ENCODE peak calls at places on chromosomes 6 and 20, in nine cellular contexts. R is IMR-90, J is A549, E is GM23338, N is fibroblast of lung, D is GM23248, F is neuronal stem cell, S is MM.1S, W is H1. K is an unnamed sample.

GRCh38 chr6:43891072-43891870 is 121.3 kb downstream of the VEGFA start:
- DNase-seq in E (peak; percentile 70), D (no peak), N (no peak), J (no peak), S (no peak), W (peak; percentile 57), R (no peak), F (no peak), K (peak; percentile 26)

GRCh38 chr6:159494633-159495023 is 198.4 kb downstream of the SOD2 start:
- DNase-seq in N (no peak), D (no peak), J (no peak), W (no peak), S (no peak), R (no peak), F (no peak), E (no peak), K (no peak)

GRCh38 chr6:119052985-119053384 is 25.5 kb downstream of the FAM184A start:
- DNase-seq in R (no peak), D (no peak), S (no peak), F (no peak), W (no peak), E (no peak), N (no peak), J (no peak), K (no peak)

GRCh38 chr6:142740449-142740848 is 204.5 kb downstream of the HIVEP2 start:
- DNase-seq in S (no peak), E (no peak), W (no peak), F (no peak), N (peak; percentile 44), J (no peak), R (no peak), D (peak; percentile 56), K (no peak)

GRCh38 chr6:159126590-159126989 is 42.6 kb upstream of the FNDC1 start:
- DNase-seq in E (no peak), D (peak; percentile 24), J (no peak), S (no peak), W (no peak), R (no peak), F (no peak), N (no peak), K (no peak)

GRCh38 chr6:108650781-108651180 is 90.1 kb downstream of the FOXO3 start:
- DNase-seq in D (peak; percentile 87), N (peak; percentile 80), E (no peak), S (peak; percentile 84), R (peak; percentile 62), F (no peak), W (no peak), J (no peak), K (no peak)

GRCh38 chr20:45860573-45861011 is 3.2 kb downstream of the ZSWIM3 start:
- DNase-seq in D (no peak), E (no peak), J (peak; percentile 47), F (no peak), R (peak; percentile 50), S (no peak), N (peak; percentile 45), W (no peak), K (no peak)

GRCh38 chr6:37653933-37654565 is 43.6 kb downstream of the MDGA1 start:
- DNase-seq in F (no peak), S (peak; percentile 65), E (peak; percentile 79), J (peak; percentile 67), N (no peak), D (peak; percentile 33), R (peak; percentile 34), W (peak; percentile 81), K (no peak)

GRCh38 chr20:14896569-14896968 is 559.2 kb upstream of the FLRT3 start:
- DNase-seq in R (no peak), E (no peak), W (no peak), S (no peak), D (no peak), J (no peak), N (no peak), F (no peak), K (no peak)

GRCh38 chr20:9025643-9026042 is 43.2 kb upstream of the PLCB4 start:
- DNase-seq in W (no peak), R (peak; percentile 88), J (peak; percentile 55), E (no peak), D (peak; percentile 83), S (no peak), F (no peak), N (peak; percentile 80), K (no peak)

GRCh38 chr6:82909551-82909950 is 156.1 kb downstream of the UBE3D start:
- DNase-seq in F (no peak), W (no peak), E (no peak), R (no peak), D (peak; percentile 8), S (no peak), N (peak; percentile 28), J (no peak), K (no peak)

GRCh38 chr6:15596241-15596896 is 66.5 kb downstream of the DTNBP1 start:
- DNase-seq in R (no peak), W (no peak), E (no peak), S (no peak), N (no peak), D (no peak), F (no peak), J (no peak), K (no peak)

GRCh38 chr6:98200084-98200483 is 634.3 kb upstream of the POU3F2 start:
- DNase-seq in J (no peak), E (no peak), D (no peak), W (no peak), R (no peak), F (no peak), N (no peak), S (no peak), K (no peak)

GRCh38 chr6:47004458-47004857 is 37.7 kb downstream of the ADGRF1 start:
- DNase-seq in J (no peak), W (no peak), D (peak; percentile 30), R (no peak), S (no peak), N (peak; percentile 53), F (no peak), E (no peak), K (no peak)

GRCh38 chr6:119717942-119718341 is 368.4 kb upstream of the MAN1A1 start:
- DNase-seq in J (no peak), W (no peak), D (no peak), F (no peak), S (no peak), N (no peak), E (no peak), R (no peak), K (no peak)

GRCh38 chr20:15849131-15849685 is 724.0 kb downstream of the KIF16B start:
- DNase-seq in N (no peak), F (no peak), S (no peak), D (no peak), W (no peak), E (peak; percentile 13), R (no peak), J (no peak), K (no peak)

GRCh38 chr6:87661503-87661902 is 40.5 kb downstream of the AKIRIN2 start:
- DNase-seq in D (peak; percentile 51), F (no peak), R (peak; percentile 32), J (no peak), E (no peak), W (no peak), N (peak; percentile 10), S (no peak), K (no peak)

GRCh38 chr20:14510341-14510740 is 172.9 kb upstream of the FLRT3 start:
- DNase-seq in F (no peak), R (no peak), S (no peak), E (no peak), W (no peak), D (no peak), J (no peak), N (no peak), K (no peak)

GRCh38 chr6:33854572-33855030 is 50.8 kb upstream of the MLN start:
- DNase-seq in D (peak; percentile 42), F (no peak), N (no peak), R (no peak), E (no peak), S (no peak), J (no peak), W (no peak), K (no peak)

DNA sequence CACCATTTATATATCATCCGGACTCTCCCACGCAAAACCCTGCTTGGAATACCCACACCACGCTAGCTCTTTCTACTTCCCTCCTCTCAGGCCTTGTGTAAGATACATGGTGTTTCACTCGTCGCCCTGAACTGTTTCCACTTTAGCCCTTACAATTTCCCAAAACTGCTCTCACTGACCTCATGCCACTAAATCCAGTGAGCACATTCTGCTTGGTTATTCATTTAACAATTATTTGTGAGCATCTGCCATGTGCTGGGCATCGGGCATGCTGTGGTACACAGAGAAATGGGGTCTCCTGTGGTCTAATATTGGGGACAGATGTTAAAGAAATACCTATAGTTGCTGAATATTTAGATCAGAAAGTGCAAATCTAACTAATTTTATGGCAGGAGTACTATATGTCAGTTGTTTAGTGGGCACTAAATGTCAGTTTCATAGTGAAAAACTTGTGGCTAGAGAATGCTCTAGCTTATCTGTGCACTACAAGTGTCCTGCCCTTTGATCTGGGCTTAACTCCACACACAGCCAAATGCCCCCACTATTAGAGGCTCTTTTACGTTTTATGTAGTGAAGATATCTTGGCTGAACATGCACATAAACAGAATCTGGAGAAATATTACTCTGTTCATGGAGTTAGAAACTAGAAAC is 41.0 kb downstream of the PLEKHG1 start:
- DNase-seq in D (no peak), N (no peak), J (no peak), R (no peak), F (no peak), W (no peak), E (no peak), S (no peak), K (no peak)
- H3K4me2 ChIP-seq in D (no peak overlapping the region), N (no peak overlapping the region), J (no peak overlapping the region), R (no peak overlapping the region), F (no peak overlapping the region), W (no peak overlapping the region), E (no peak overlapping the region), S (no peak overlapping the region), K (no peak overlapping the region)

GRCh38 chr6:41676406-41676805 is 38.1 kb downstream of the MDFI start:
- DNase-seq in N (no peak), D (no peak), S (no peak), W (no peak), E (no peak), J (no peak), F (no peak), R (no peak), K (no peak)
- H3K4me2 ChIP-seq in N (no peak overlapping the region), D (no peak overlapping the region), S (no peak overlapping the region), W (no peak overlapping the region), E (no peak overlapping the region), J (no peak overlapping the region), F (no peak overlapping the region), R (no peak overlapping the region), K (no peak overlapping the region)

GRCh38 chr6:31400467-31401289 is 2.7 kb upstream of the MICA start:
- DNase-seq in N (peak; percentile 53), F (peak; percentile 30), R (peak; percentile 34), S (peak; percentile 72), E (peak; percentile 84), J (peak; percentile 44), W (peak; percentile 61), D (peak; percentile 84), K (peak; percentile 59)
- H3K4me2 ChIP-seq in N (peak overlapping the region; percentile 79), F (peak overlapping the region; percentile 87), R (peak overlapping the region; percentile 80), S (peak overlapping the region; percentile 97), E (peak overlapping the region; percentile 96), J (peak overlapping the region; percentile 93), W (peak overlapping the region; percentile 72), D (peak overlapping the region; percentile 97), K (peak overlapping the region; percentile 78)

DNA sequence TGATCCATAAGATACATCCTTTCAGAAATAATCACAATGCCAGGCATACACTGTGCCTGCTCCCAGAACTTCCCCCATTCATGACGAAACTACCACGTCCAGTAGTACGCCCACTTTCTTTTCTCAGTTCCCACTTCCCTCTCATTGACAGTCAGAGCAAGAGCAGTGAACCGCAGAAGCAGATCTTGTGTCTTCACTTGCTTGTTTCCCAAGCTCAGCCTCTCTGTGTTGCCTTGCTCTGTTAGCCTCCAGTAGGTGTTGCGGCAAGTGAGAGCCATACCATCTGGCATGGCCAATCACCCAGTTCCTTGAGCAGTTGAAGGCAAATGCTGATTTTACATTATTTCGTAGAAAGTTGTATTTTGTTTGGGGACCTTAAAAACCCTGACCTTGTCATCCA is 11.7 kb downstream of the UST start:
- DNase-seq in F (no peak), W (no peak), R (no peak), E (no peak), D (no peak), J (no peak), S (peak; percentile 60), N (no peak), K (no peak)
- H3K4me2 ChIP-seq in F (no peak overlapping the region), W (no peak overlapping the region), R (no peak overlapping the region), E (no peak overlapping the region), D (no peak overlapping the region), J (no peak overlapping the region), S (peak overlapping the region; percentile 12), N (no peak overlapping the region), K (no peak overlapping the region)

K was measured in neural progenitor cell.